ENCODE peak calls at places on chromosomes 3 and 15, in five cellular contexts. C is neural progenitor cell, M is WERI-Rb-1, Z is osteoblast, D is activated B cell treated with CpG ODN at 0.5 μM for 24 hours. S is an unnamed sample.

GRCh38 chr3:426056-426455 is 229.5 kb downstream of the CHL1 start:
- DNase-seq in D (no peak), C (no peak), Z (no peak), M (no peak), S (no peak)

GRCh38 chr3:50138266-50139230 is 16.6 kb upstream of the SEMA3F start:
- DNase-seq in Z (peak), D (no peak), M (peak), C (peak), S (no peak)

GRCh38 chr3:189779166-189779565 is 148.0 kb downstream of the TP63 start:
- DNase-seq in D (no peak), C (peak), Z (no peak), M (no peak), S (no peak)

GRCh38 chr3:12970684-12971083 is 102.5 kb downstream of the IQSEC1 start:
- DNase-seq in C (no peak), D (no peak), Z (no peak), M (no peak), S (no peak)

GRCh38 chr3:72042397-72043211 is 257.7 kb upstream of the PROK2 start:
- DNase-seq in C (no peak), Z (peak), D (no peak), M (no peak), S (no peak)

GRCh38 chr15:82849556-82850241 is 40.3 kb downstream of the WHAMM start:
- DNase-seq in C (peak), M (peak), D (no peak), Z (peak), S (peak)

GRCh38 chr15:82312611-82313349 is 36.5 kb downstream of the GOLGA6L10 start:
- DNase-seq in C (no peak), M (peak), Z (no peak), D (no peak), S (peak)

GRCh38 chr15:92797168-92798052 is 102.7 kb upstream of the CHD2 start:
- DNase-seq in M (peak), Z (no peak), D (no peak), C (peak), S (no peak)

GRCh38 chr3:186108106-186108940 is 566 bp downstream of the ETV5 start:
- DNase-seq in D (peak), C (peak), Z (peak), M (peak), S (peak)

GRCh38 chr3:8660271-8660731 is 15.7 kb upstream of the SSUH2 start:
- DNase-seq in C (no peak), M (no peak), D (no peak), Z (peak), S (no peak)

GRCh38 chr15:62950455-62950854 is 92.1 kb upstream of the TPM1 start:
- DNase-seq in D (no peak), M (no peak), Z (no peak), C (no peak), S (no peak)

GRCh38 chr3:8318002-8318649 is 183.5 kb upstream of the LMCD1 start:
- DNase-seq in M (no peak), Z (no peak), C (no peak), D (no peak), S (no peak)

GRCh38 chr3:132641837-132642538 is 17.6 kb downstream of the ACAD11 start:
- DNase-seq in C (peak), M (no peak), Z (peak), D (no peak), S (no peak)

GRCh38 chr15:83305696-83306291 is 21.3 kb upstream of the BNC1 start:
- DNase-seq in Z (peak), C (peak), M (peak), D (no peak), S (no peak)

GRCh38 chr3:5809811-5810210 is 622.3 kb downstream of the EDEM1 start:
- DNase-seq in Z (no peak), M (no peak), D (no peak), C (no peak), S (no peak)

GRCh38 chr3:196975349-196975748 is 6.7 kb upstream of the PIGZ start:
- DNase-seq in C (no peak), D (no peak), M (no peak), Z (no peak), S (no peak)

GRCh38 chr3:16147226-16147625 is 27.3 kb upstream of the GALNT15 start:
- DNase-seq in D (no peak), M (no peak), Z (no peak), C (no peak), S (no peak)

GRCh38 chr15:99928429-99928981 is 195.3 kb upstream of the LYSMD4 start:
- DNase-seq in D (peak), Z (peak), M (peak), C (peak), S (peak)

GRCh38 chr3:24242012-24242698 is 252.5 kb downstream of the THRB start:
- DNase-seq in Z (peak), D (no peak), M (no peak), C (no peak), S (no peak)

GRCh38 chr3:153901991-153902390 is 219.2 kb upstream of the ARHGEF26 start:
- DNase-seq in Z (peak), C (no peak), D (no peak), M (no peak), S (no peak)

GRCh38 chr3:135017494-135017893 is 222.4 kb downstream of the EPHB1 start:
- DNase-seq in C (no peak), D (no peak), M (no peak), Z (no peak), S (no peak)

GRCh38 chr3:29255854-29256696 is 24.8 kb upstream of the RBMS3 start:
- DNase-seq in C (no peak), Z (no peak), D (no peak), M (no peak), S (no peak)

GRCh38 chr3:50246517-50246954 is 10.5 kb downstream of the GNAI2 start:
- DNase-seq in C (peak), Z (peak), D (no peak), M (no peak), S (no peak)

GRCh38 chr3:82390868-82391267 is 629.4 kb upstream of the GBE1 start:
- DNase-seq in M (no peak), C (no peak), Z (peak), D (no peak), S (no peak)

GRCh38 chr15:36392666-36393266 is 186.7 kb upstream of the CDIN1 start:
- DNase-seq in C (no peak), D (no peak), Z (no peak), M (no peak), S (no peak)

GRCh38 chr3:50210510-50211367 is 5.7 kb downstream of the SLC38A3 start:
- DNase-seq in Z (no peak), D (no peak), C (no peak), M (peak), S (no peak)

GRCh38 chr3:137854498-137855285 is 90.6 kb downstream of the SOX14 start:
- DNase-seq in Z (no peak), C (peak), M (no peak), D (no peak), S (no peak)

GRCh38 chr3:15420871-15421270 is 6.5 kb downstream of the METTL6 start:
- DNase-seq in M (no peak), Z (no peak), D (no peak), C (no peak), S (no peak)

GRCh38 chr3:174820885-174821284 is 38.2 kb upstream of the NAALADL2 start:
- DNase-seq in D (no peak), C (no peak), Z (no peak), M (no peak), S (no peak)

GRCh38 chr3:123334056-123334455 is 114.8 kb downstream of the ADCY5 start:
- DNase-seq in D (no peak), M (no peak), C (no peak), Z (peak), S (no peak)

GRCh38 chr3:143429628-143430514 is 310.3 kb downstream of the CHST2 start:
- DNase-seq in D (no peak), Z (no peak), M (no peak), C (no peak), S (no peak)

GRCh38 chr15:70062321-70062956 is 35.3 kb downstream of the TLE3 start:
- DNase-seq in M (peak), D (no peak), C (peak), Z (peak), S (peak)

GRCh38 chr3:64086479-64086878 is 63.2 kb upstream of the PSMD6 start:
- DNase-seq in M (no peak), D (no peak), C (no peak), Z (no peak), S (no peak)

GRCh38 chr15:80674245-80674614 is 20.9 kb upstream of the ABHD17C start:
- DNase-seq in Z (no peak), C (no peak), D (no peak), M (no peak), S (no peak)

GRCh38 chr3:177300039-177300833 is 103.0 kb upstream of the TBL1XR1 start:
- DNase-seq in C (peak), Z (no peak), M (no peak), D (no peak), S (no peak)

GRCh38 chr3:118781879-118782278 is 252.8 kb downstream of the IGSF11 start:
- DNase-seq in C (no peak), D (no peak), M (no peak), Z (no peak), S (no peak)

GRCh38 chr3:151282921-151283320 is 4.6 kb upstream of the P2RY14 start:
- DNase-seq in Z (no peak), M (no peak), D (no peak), C (peak), S (no peak)

GRCh38 chr3:61996351-61996750 is 377.0 kb downstream of the FEZF2 start:
- DNase-seq in C (no peak), D (no peak), Z (no peak), M (no peak), S (no peak)

GRCh38 chr3:129445472-129445871 is 5.4 kb downstream of the IFT122 start:
- DNase-seq in C (no peak), Z (no peak), D (no peak), M (no peak), S (no peak)

GRCh38 chr3:10286596-10287295 is 6.0 kb downstream of the GHRL start:
- DNase-seq in D (no peak), C (peak), Z (no peak), M (no peak), S (no peak)
- TF ChIP-seq CTCF in D (no peak), C (no peak), Z (peak), M (no peak), S (no peak)

GRCh38 chr3:55574671-55575070 is 87.6 kb upstream of the WNT5A start:
- DNase-seq in D (no peak), C (no peak), Z (no peak), M (no peak), S (no peak)

GRCh38 chr3:55571216-55571813 is 84.2 kb upstream of the WNT5A start:
- DNase-seq in M (no peak), C (no peak), Z (no peak), D (no peak), S (no peak)

GRCh38 chr3:55572816-55573215 is 85.7 kb upstream of the WNT5A start:
- DNase-seq in Z (no peak), D (no peak), C (no peak), M (no peak), S (no peak)

GRCh38 chr3:55570361-55570760 is 83.3 kb upstream of the WNT5A start:
- DNase-seq in M (peak), Z (no peak), C (no peak), D (no peak), S (no peak)

GRCh38 chr3:55571913-55572312 is 84.8 kb upstream of the WNT5A start:
- DNase-seq in Z (no peak), M (no peak), D (no peak), C (peak), S (no peak)
- TF ChIP-seq CTCF in Z (no peak), M (no peak), D (no peak), C (peak), S (peak)

GRCh38 chr3:152538518-152538917 is 269.8 kb downstream of the MBNL1 start:
- DNase-seq in Z (peak), D (no peak), M (no peak), C (no peak), S (no peak)

GRCh38 chr3:152540120-152540519 is 271.4 kb downstream of the MBNL1 start:
- DNase-seq in D (no peak), Z (no peak), M (no peak), C (no peak), S (no peak)

GRCh38 chr3:152539191-152539764 is 270.5 kb downstream of the MBNL1 start:
- DNase-seq in M (no peak), C (no peak), D (no peak), Z (no peak), S (no peak)
- TF ChIP-seq CTCF in M (peak), C (peak), D (no peak), Z (peak), S (no peak)

GRCh38 chr3:54905230-54905888 is 22.5 kb downstream of the LRTM1 start:
- DNase-seq in Z (peak), M (no peak), D (no peak), C (no peak), S (no peak)
- TF ChIP-seq CTCF in Z (peak), M (no peak), D (no peak), C (no peak), S (no peak)

GRCh38 chr3:54206874-54207273 is 84.5 kb downstream of the CACNA2D3 start:
- DNase-seq in M (peak), D (no peak), C (peak), Z (no peak), S (no peak)
- TF ChIP-seq CTCF in M (peak), D (no peak), C (no peak), Z (no peak), S (no peak)

DNA sequence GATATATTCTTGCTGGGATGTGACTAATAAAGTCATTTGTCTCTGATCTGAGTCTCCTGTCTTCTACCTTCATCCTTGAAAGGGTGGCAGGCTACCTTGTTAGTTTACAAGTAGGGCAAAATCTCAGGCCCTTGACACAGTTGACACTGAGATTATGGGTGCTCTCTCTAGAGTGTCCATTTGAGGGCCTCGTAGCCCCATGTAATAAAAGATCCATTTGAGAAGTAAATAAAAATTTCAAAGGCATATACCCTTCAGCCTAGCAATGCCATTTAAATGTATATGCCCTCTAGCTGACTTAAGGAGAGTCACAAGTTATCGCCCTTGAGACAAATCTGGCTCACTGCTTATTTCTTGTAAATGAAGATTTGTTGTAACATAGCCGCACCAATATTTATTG is 98.6 kb downstream of the TCF12 start:
- DNase-seq in Z (no peak), D (no peak), M (no peak), C (peak), S (no peak)
- TF ChIP-seq CTCF in Z (peak), D (no peak), M (peak), C (peak), S (peak)

DNA sequence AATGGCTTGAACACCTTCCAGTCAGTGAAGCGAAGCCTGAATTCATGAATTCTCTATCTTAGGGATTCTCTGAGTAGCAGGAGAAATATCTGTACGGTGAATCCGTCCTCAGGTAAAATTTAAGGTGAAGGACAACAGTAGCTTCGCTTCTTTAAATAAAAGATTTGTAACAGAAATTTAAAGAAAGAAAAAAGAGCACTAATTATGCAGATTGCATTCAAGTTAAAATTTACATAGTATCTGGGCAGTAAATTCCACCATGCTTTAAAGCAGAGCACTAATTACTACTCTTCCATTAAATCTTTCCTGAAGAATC is 282.6 kb downstream of the FGF12 start:
- DNase-seq in D (no peak), M (no peak), C (no peak), Z (no peak), S (no peak)
- TF ChIP-seq CTCF in D (peak), M (no peak), C (no peak), Z (no peak), S (peak)

GRCh38 chr15:79310985-79311900 is at the start of gene TMED3:
- DNase-seq in C (peak), D (peak), M (peak), Z (peak), S (peak)
- TF ChIP-seq CTCF in C (peak), D (no peak), M (peak), Z (no peak), S (peak)

DNA sequence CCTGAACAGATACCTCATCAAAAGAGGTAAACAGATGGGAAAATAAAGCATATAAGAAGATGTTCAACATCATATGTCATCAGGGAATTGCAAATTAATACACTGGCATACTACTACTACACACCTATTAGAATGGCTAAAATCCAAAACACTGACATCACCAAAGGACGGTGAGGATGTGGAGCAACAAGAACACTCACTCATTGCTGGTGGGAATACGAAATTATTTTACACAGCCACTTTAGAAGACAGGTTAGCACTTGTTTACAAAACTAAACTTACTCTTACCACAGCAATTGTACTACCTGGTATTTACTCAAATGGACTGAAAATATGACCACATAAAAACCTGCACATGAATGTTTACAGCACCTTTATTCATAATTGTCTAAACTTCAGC is 119.6 kb downstream of the GSK3B start:
- DNase-seq in Z (no peak), M (no peak), C (no peak), D (no peak), S (no peak)
- TF ChIP-seq CTCF in Z (no peak), M (no peak), C (no peak), D (no peak), S (no peak)

GRCh38 chr3:53766706-53767105 is 79.5 kb downstream of the CHDH start:
- DNase-seq in D (no peak), C (peak), Z (no peak), M (no peak), S (no peak)
- TF ChIP-seq CTCF in D (no peak), C (peak), Z (no peak), M (peak), S (no peak)